ENCODE peak calls at places on chromosomes 6 and 20, in nine cellular contexts. J is OCI-LY7, C is GM23248, X is fibroblast of lung, F is IMR-90, S is neuronal stem cell, H is mesenchymal stem cell, W is SK-N-SH, U is astrocyte. P is an unnamed sample.
A peak's percentile ranks its signal among the peaks of the same experiment; 100 is the strongest.

GRCh38 chr6:4780360-4780812 is 4.2 kb downstream of the CDYL start:
- DNase-seq in F (peak; percentile 67), H (peak; percentile 65), U (peak; percentile 48), S (no peak), W (no peak), X (peak; percentile 43), C (peak; percentile 60), J (no peak), P (peak; percentile 25)

GRCh38 chr20:46334423-46334978 is 26.2 kb upstream of the CDH22 start:
- DNase-seq in S (no peak), W (no peak), J (no peak), F (no peak), X (no peak), C (no peak), U (no peak), H (no peak), P (no peak)

GRCh38 chr20:43309266-43309665 is 119.6 kb upstream of the PTPRT start:
- DNase-seq in J (no peak), W (no peak), S (no peak), C (no peak), H (no peak), U (no peak), F (no peak), X (no peak), P (no peak)

GRCh38 chr20:50248104-50248631 is 57.5 kb downstream of the CEBPB start:
- DNase-seq in S (no peak), W (no peak), C (peak; percentile 86), X (peak; percentile 35), H (peak; percentile 44), F (peak; percentile 63), J (no peak), U (peak; percentile 72), P (no peak)

GRCh38 chr6:2378891-2379652 is 133.7 kb upstream of the GMDS start:
- DNase-seq in U (peak; percentile 40), J (peak; percentile 4), W (no peak), F (peak; percentile 82), H (peak; percentile 60), S (no peak), C (peak; percentile 82), X (peak; percentile 49), P (peak; percentile 67)

GRCh38 chr6:107646176-107646575 is 156.3 kb downstream of the SOBP start:
- DNase-seq in W (no peak), J (no peak), X (peak; percentile 74), F (no peak), S (no peak), H (peak; percentile 15), U (no peak), C (peak; percentile 84), P (no peak)

GRCh38 chr6:163620670-163621330 is 206.3 kb downstream of the QKI start:
- DNase-seq in F (peak; percentile 7), S (no peak), U (peak; percentile 34), X (peak; percentile 32), W (no peak), H (no peak), J (peak; percentile 64), C (no peak), P (no peak)

GRCh38 chr20:24765316-24766142 is 183.5 kb upstream of the CST7 start:
- DNase-seq in C (no peak), S (no peak), U (no peak), X (no peak), F (no peak), J (no peak), W (no peak), H (no peak), P (no peak)

GRCh38 chr20:46544576-46544975 is 5.9 kb downstream of the OCSTAMP start:
- DNase-seq in C (peak; percentile 10), U (no peak), H (no peak), F (peak; percentile 8), W (no peak), X (peak; percentile 51), J (no peak), S (no peak), P (no peak)

GRCh38 chr6:15246217-15247211 is 645 bp downstream of the JARID2 start:
- DNase-seq in H (peak; percentile 38), X (peak; percentile 42), U (no peak), S (no peak), F (peak; percentile 49), W (no peak), C (peak; percentile 53), J (no peak), P (no peak)

GRCh38 chr6:167464177-167464576 is 139.3 kb downstream of the TTLL2 start:
- DNase-seq in S (no peak), H (no peak), F (no peak), C (no peak), J (no peak), X (no peak), W (no peak), U (no peak), P (no peak)

GRCh38 chr6:121383478-121383877 is 49.2 kb upstream of the TBC1D32 start:
- DNase-seq in F (no peak), S (no peak), C (no peak), U (no peak), X (no peak), J (no peak), H (no peak), W (no peak), P (no peak)

GRCh38 chr6:135269399-135270005 is 88.4 kb downstream of the MYB start:
- DNase-seq in J (no peak), W (no peak), F (no peak), S (no peak), H (no peak), U (no peak), X (no peak), C (no peak), P (no peak)

GRCh38 chr6:13526718-13527668 is 39.6 kb upstream of the GFOD1 start:
- DNase-seq in H (no peak), C (peak; percentile 16), W (peak; percentile 72), X (no peak), S (no peak), F (no peak), J (peak; percentile 98), U (peak; percentile 6), P (no peak)

GRCh38 chr20:58553841-58554240 is 38.6 kb upstream of the APCDD1L start:
- DNase-seq in S (no peak), F (peak; percentile 70), U (peak; percentile 75), C (peak; percentile 49), W (no peak), H (no peak), J (no peak), X (peak; percentile 61), P (no peak)

GRCh38 chr6:118372413-118372812 is 175.7 kb upstream of the PLN start:
- DNase-seq in C (peak; percentile 40), F (peak; percentile 62), W (peak; percentile 11), H (peak; percentile 50), X (peak; percentile 67), S (no peak), U (peak; percentile 61), J (no peak), P (no peak)

GRCh38 chr20:30610751-30611150 is 646.7 kb upstream of the DEFB115 start:
- DNase-seq in U (no peak), S (no peak), C (no peak), J (no peak), F (no peak), W (no peak), H (no peak), X (no peak), P (no peak)

GRCh38 chr6:12119085-12119588 is 107.0 kb downstream of the HIVEP1 start:
- DNase-seq in S (no peak), C (no peak), J (no peak), X (no peak), H (no peak), W (no peak), U (no peak), F (no peak), P (no peak)

GRCh38 chr20:48644286-48644828 is 183.4 kb downstream of the PREX1 start:
- DNase-seq in C (no peak), J (no peak), W (no peak), H (no peak), U (no peak), S (no peak), F (no peak), X (no peak), P (no peak)
- H3K36me3 ChIP-seq in C (no peaks in the 10 kb centered on the region), J (peaks cover 41% of the 10 kb centered on the region), W (no peaks in the 10 kb centered on the region), H (peaks cover 11% of the 10 kb centered on the region), U (no peaks in the 10 kb centered on the region), S (peaks cover 99% of the 10 kb centered on the region), F (no peaks in the 10 kb centered on the region), X (no peaks in the 10 kb centered on the region), P (no peaks in the 10 kb centered on the region)

DNA sequence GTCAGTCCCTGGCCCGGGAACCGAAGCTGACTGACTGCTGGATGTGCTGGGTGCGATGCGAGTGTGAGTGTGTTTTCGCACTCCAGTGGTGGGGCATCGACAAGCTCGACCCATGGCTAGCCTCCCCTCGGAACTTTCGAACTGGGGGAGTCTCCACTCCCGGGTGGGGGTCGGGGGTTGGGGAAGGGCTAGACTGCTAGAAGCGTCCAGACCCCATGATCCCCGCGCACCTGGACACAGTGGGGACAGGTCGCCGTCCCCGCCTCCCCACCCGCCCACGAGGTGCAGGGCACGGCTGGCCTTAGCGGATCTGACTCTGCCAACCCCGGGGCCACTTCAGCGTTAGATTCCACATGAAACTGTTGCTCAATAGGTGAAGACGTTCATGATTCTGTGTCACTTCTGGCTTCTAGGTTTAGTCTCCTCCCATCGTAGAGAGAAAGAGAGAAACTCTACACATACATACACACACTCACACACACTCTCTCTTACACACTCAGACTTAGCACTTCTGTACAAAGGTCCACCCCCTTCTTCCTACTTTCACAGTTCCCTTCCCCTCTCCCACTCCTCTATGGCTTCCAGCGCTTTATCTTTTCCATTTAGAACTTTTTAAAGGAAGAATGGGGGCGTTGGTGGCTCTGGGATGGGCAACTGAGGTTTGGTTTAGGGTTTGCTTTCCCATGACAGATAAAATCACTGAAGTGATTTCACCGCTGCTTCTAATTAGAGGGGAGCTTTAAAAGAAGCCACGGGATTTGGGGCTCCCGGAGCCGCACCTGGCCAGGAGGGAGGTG is 5.1 kb upstream of the TFAP2A start:
- DNase-seq in F (no peak), W (no peak), U (no peak), H (no peak), C (peak; percentile 60), J (no peak), X (no peak), S (no peak), P (peak; percentile 46)
- H3K4me1 ChIP-seq in F (no peaks in the 10 kb centered on the region), W (no peaks in the 10 kb centered on the region), U (peaks cover 11% of the 10 kb centered on the region), H (peaks cover 36% of the 10 kb centered on the region), C (no peaks in the 10 kb centered on the region), J (peaks cover 4% of the 10 kb centered on the region), X (no peaks in the 10 kb centered on the region), S (peaks cover 12% of the 10 kb centered on the region), P (peaks cover 39% of the 10 kb centered on the region)

DNA sequence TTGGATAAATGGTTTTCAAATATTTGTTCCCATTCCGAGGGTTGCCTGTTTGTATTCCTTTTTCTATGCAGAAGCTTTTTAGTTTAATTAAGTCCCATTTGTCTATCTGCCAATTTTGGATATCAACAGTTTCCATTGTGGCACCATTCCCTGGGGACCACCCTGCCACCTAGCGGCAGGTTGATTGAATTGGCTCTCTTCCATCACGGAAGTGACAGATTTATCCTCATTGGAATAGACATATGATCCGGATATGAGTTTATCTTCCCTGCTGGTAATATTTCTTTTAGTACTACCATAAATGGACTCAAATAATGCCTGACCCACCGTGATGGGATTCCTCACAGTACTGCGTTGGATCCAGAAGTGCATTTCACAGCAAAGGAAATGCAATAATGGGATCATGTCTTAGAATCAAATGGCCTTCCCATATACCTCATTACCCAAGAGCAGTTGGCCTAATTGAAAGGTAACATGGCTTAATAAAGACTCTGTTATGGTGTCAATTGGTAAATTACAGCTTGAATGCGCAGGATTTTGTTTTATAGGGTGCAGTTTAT is 327.0 kb downstream of the BMP2 start:
- DNase-seq in H (peak; percentile 22), U (peak; percentile 3), J (peak; percentile 70), S (peak; percentile 26), F (peak; percentile 0), X (peak; percentile 38), W (peak; percentile 22), C (peak; percentile 29), P (peak; percentile 71)
- H2AFZ ChIP-seq in H (no peak overlapping the region), U (peak overlapping the region; percentile 35), J (peak overlapping the region; percentile 60), S (no peak overlapping the region), F (no peak overlapping the region), X (no peak overlapping the region), W (no peak overlapping the region), C (no peak overlapping the region), P (no peak overlapping the region)

GRCh38 chr6:161128680-161129196 is 137.2 kb downstream of the MAP3K4 start:
- DNase-seq in U (peak; percentile 87), F (peak; percentile 98), W (no peak), J (no peak), X (peak; percentile 77), C (peak; percentile 61), S (no peak), H (peak; percentile 56), P (peak; percentile 62)
- H3K36me3 ChIP-seq in U (no peaks in the 10 kb centered on the region), F (peaks cover 7% of the 10 kb centered on the region), W (peaks cover 9% of the 10 kb centered on the region), J (no peaks in the 10 kb centered on the region), X (peaks cover 2% of the 10 kb centered on the region), C (peaks cover 16% of the 10 kb centered on the region), S (peaks cover 85% of the 10 kb centered on the region), H (peaks cover 65% of the 10 kb centered on the region), P (no peaks in the 10 kb centered on the region)